ENCODE peak calls at places on chromosomes 5 and 9, in ten cellular contexts. W, X, I, F, S, Z, R, O, J and G are unnamed samples.

GRCh38 chr5:125700380-125700856 is 722.8 kb upstream of the GRAMD2B start:
- DNase-seq in W (no peak), X (no peak), I (no peak), F (no peak), S (peak; percentile 31), Z (peak; percentile 31), R (peak; percentile 3), O (no peak), J (no peak), G (no peak)

GRCh38 chr5:176994460-176995121 is 12.0 kb downstream of the UIMC1 start:
- DNase-seq in W (no peak), X (peak; percentile 40), I (peak; percentile 37), F (peak; percentile 90), S (peak; percentile 89), Z (peak; percentile 81), R (peak; percentile 57), O (no peak), J (no peak), G (peak; percentile 91)

GRCh38 chr5:171907731-171908343 is 98.6 kb downstream of the FBXW11 start:
- DNase-seq in W (peak; percentile 57), X (peak; percentile 37), I (peak; percentile 32), F (peak; percentile 82), S (peak; percentile 32), Z (peak; percentile 62), R (peak; percentile 65), O (no peak), J (no peak), G (no peak)

GRCh38 chr5:163759000-163759730 is 253.7 kb downstream of the MAT2B start:
- DNase-seq in W (no peak), X (no peak), I (no peak), F (no peak), S (no peak), Z (no peak), R (no peak), O (no peak), J (no peak), G (no peak)

GRCh38 chr5:84688566-84688965 is 303.9 kb upstream of the EDIL3 start:
- DNase-seq in W (no peak), X (no peak), I (no peak), F (peak; percentile 96), S (peak; percentile 99), Z (no peak), R (peak; percentile 44), O (no peak), J (no peak), G (no peak)

GRCh38 chr5:83551826-83552225 is 80.3 kb downstream of the VCAN start:
- DNase-seq in W (no peak), X (no peak), I (no peak), F (peak; percentile 69), S (peak; percentile 70), Z (no peak), R (peak; percentile 79), O (no peak), J (no peak), G (no peak)

GRCh38 chr9:135069556-135070197 is 17.8 kb upstream of the OLFM1 start:
- DNase-seq in W (no peak), X (no peak), I (no peak), F (no peak), S (no peak), Z (no peak), R (no peak), O (no peak), J (no peak), G (peak; percentile 30)

GRCh38 chr9:126063326-126063725 is 263.3 kb upstream of the MVB12B start:
- DNase-seq in W (no peak), X (no peak), I (no peak), F (no peak), S (no peak), Z (no peak), R (no peak), O (no peak), J (no peak), G (no peak)

GRCh38 chr9:133275105-133276000 is at the start of gene ABO:
- DNase-seq in W (peak; percentile 67), X (no peak), I (no peak), F (no peak), S (no peak), Z (peak; percentile 40), R (no peak), O (no peak), J (peak; percentile 62), G (no peak)

GRCh38 chr5:153147891-153148623 is 342.4 kb upstream of the GRIA1 start:
- DNase-seq in W (peak; percentile 29), X (peak; percentile 1), I (no peak), F (peak; percentile 70), S (peak; percentile 54), Z (peak; percentile 45), R (peak; percentile 76), O (no peak), J (peak; percentile 52), G (no peak)
- TF ChIP-seq CTCF in W (peak; percentile 61), X (peak; percentile 71), I (peak; percentile 57), F (peak; percentile 70), S (peak; percentile 73), Z (peak; percentile 41), R (peak; percentile 79), O (peak; percentile 57), J (peak; percentile 71), G (no peak)

GRCh38 chr9:108134501-108135128 is 645.0 kb upstream of the KLF4 start:
- DNase-seq in W (no peak), X (no peak), I (no peak), F (no peak), S (no peak), Z (no peak), R (no peak), O (no peak), J (no peak), G (no peak)
- TF ChIP-seq CTCF in W (no peak), X (no peak), I (no peak), F (no peak), S (no peak), Z (no peak), R (no peak), O (no peak), J (no peak), G (no peak)

GRCh38 chr9:136628287-136628686 is 34.4 kb upstream of the EGFL7 start:
- DNase-seq in W (peak; percentile 10), X (no peak), I (no peak), F (no peak), S (no peak), Z (no peak), R (no peak), O (no peak), J (no peak), G (peak; percentile 43)

GRCh38 chr9:136627703-136628102 is 35.0 kb upstream of the EGFL7 start:
- DNase-seq in W (no peak), X (no peak), I (no peak), F (no peak), S (no peak), Z (no peak), R (no peak), O (no peak), J (peak; percentile 43), G (no peak)

GRCh38 chr9:136626066-136626725 is 36.5 kb upstream of the EGFL7 start:
- DNase-seq in W (peak; percentile 4), X (no peak), I (no peak), F (no peak), S (no peak), Z (peak; percentile 76), R (no peak), O (no peak), J (peak; percentile 45), G (peak; percentile 44)

GRCh38 chr9:136625101-136626065 is 37.3 kb upstream of the EGFL7 start:
- DNase-seq in W (peak; percentile 7), X (peak; percentile 75), I (peak; percentile 81), F (peak; percentile 74), S (peak; percentile 25), Z (peak; percentile 90), R (peak; percentile 40), O (peak; percentile 45), J (peak; percentile 57), G (peak; percentile 64)

DNA sequence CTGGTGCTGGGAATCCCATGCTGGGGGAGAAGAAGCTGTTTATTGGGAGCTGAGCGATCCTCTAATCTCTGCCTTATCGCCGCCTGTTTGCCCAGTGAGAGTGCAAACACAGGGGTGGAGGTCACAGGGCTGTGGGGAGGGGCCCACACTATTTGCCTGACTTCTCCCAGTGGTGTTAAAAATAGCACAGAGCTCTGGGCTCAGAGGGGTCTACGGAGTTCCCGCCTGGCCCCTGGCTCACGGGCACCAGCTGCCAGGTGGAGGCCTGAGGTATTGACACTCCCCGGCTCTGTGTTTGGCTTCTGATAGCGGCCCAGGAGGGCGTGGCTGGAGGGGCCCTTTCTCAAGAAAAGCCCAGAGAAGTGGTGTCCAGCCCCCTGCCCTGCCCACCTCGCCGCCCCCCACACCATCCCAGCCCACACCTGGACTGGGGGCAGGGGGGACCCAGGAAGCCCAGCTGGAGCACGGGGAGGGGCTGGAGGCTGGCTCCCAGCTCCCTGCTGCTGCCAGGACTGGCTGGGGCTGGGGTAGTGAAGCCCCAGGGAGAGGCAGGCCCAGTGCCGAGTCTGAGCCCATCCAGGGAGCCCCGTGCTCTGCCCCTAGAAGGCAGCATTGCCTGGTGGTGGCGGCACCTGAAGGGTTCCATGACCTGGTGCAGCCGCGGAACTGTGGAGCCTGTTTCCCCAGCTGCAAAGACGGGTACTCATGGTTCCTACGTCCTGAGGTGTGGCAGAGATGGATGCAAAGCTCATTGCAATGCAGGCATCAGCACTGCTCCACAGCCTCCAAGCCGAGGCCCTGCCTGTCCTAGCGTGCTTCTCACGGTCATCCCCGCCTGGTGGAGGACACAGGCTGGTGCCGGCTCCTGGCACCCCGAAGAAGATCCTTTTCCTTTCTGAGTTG is 35.7 kb upstream of the EGFL7 start:
- DNase-seq in W (peak; percentile 18), X (no peak), I (no peak), F (no peak), S (no peak), Z (peak; percentile 87), R (no peak), O (no peak), J (peak; percentile 56), G (peak; percentile 38)
- TF ChIP-seq CTCF in W (no peak), X (peak; percentile 25), I (no peak), F (no peak), S (no peak), Z (no peak), R (peak; percentile 12), O (no peak), J (peak; percentile 19), G (no peak)

GRCh38 chr5:72531496-72532190 is 24.4 kb upstream of the ZNF366 start:
- DNase-seq in W (no peak), X (no peak), I (no peak), F (peak; percentile 13), S (no peak), Z (no peak), R (peak; percentile 89), O (no peak), J (no peak), G (no peak)

GRCh38 chr5:72522607-72523006 is 15.4 kb upstream of the ZNF366 start:
- DNase-seq in W (no peak), X (no peak), I (no peak), F (no peak), S (no peak), Z (no peak), R (no peak), O (no peak), J (no peak), G (no peak)

GRCh38 chr5:72523960-72524582 is 16.9 kb upstream of the ZNF366 start:
- DNase-seq in W (no peak), X (no peak), I (no peak), F (peak; percentile 96), S (peak; percentile 75), Z (peak; percentile 41), R (peak; percentile 91), O (no peak), J (no peak), G (no peak)

GRCh38 chr5:72529383-72529782 is 22.2 kb upstream of the ZNF366 start:
- DNase-seq in W (no peak), X (no peak), I (no peak), F (no peak), S (no peak), Z (no peak), R (no peak), O (no peak), J (no peak), G (no peak)

GRCh38 chr5:72525816-72526215 is 18.6 kb upstream of the ZNF366 start:
- DNase-seq in W (no peak), X (peak; percentile 33), I (no peak), F (peak; percentile 92), S (no peak), Z (peak; percentile 34), R (peak; percentile 97), O (no peak), J (no peak), G (no peak)
- TF ChIP-seq CTCF in W (no peak), X (no peak), I (no peak), F (no peak), S (no peak), Z (no peak), R (no peak), O (no peak), J (no peak), G (no peak)